ENCODE peak calls at places on chromosomes 11 and 22, in nine cellular contexts. U, G, B, P, J, E, Q, R and V are unnamed samples.

GRCh38 chr22:36286096-36286957 is 33.4 kb downstream of the APOL1 start:
- DNase-seq in R (peak), B (peak), P (peak), G (peak), J (peak), U (peak), Q (peak), E (peak), V (peak)

GRCh38 chr11:117374316-117374715 is 46.7 kb downstream of the CEP164 start:
- DNase-seq in P (no peak), Q (no peak), J (no peak), U (no peak), B (no peak), E (no peak), R (no peak), G (no peak), V (no peak)

GRCh38 chr11:82458777-82459176 is 274.9 kb downstream of the FAM181B start:
- DNase-seq in Q (no peak), U (no peak), R (no peak), E (no peak), G (no peak), J (no peak), P (no peak), B (no peak), V (no peak)

GRCh38 chr11:1259076-1259461 is 36.2 kb downstream of the MUC5B start:
- DNase-seq in P (no peak), G (no peak), J (no peak), Q (no peak), U (no peak), B (no peak), R (no peak), E (no peak), V (no peak)

GRCh38 chr11:134478611-134479010 is 66.6 kb upstream of the B3GAT1 start:
- DNase-seq in R (no peak), B (no peak), P (no peak), Q (no peak), G (no peak), U (no peak), E (no peak), J (no peak), V (no peak)

GRCh38 chr11:1326435-1327063 is 17.1 kb upstream of the TOLLIP start:
- DNase-seq in P (no peak), E (no peak), B (no peak), U (no peak), Q (no peak), J (no peak), R (no peak), G (no peak), V (no peak)

GRCh38 chr11:64165482-64165841 is 451 bp downstream of the MACROD1 start:
- DNase-seq in Q (no peak), B (no peak), J (no peak), P (peak), E (peak), R (no peak), U (peak), G (no peak), V (peak)

GRCh38 chr11:69444381-69445130 is 36.9 kb upstream of the LINC01488 start:
- DNase-seq in E (peak), B (no peak), U (peak), R (peak), G (no peak), J (no peak), Q (no peak), P (no peak), V (no peak)

GRCh38 chr11:72343159-72343756 is 91.1 kb downstream of the CLPB start:
- DNase-seq in P (no peak), B (no peak), E (no peak), R (no peak), Q (no peak), G (no peak), U (no peak), J (no peak), V (no peak)

GRCh38 chr11:95119361-95120060 is 29.9 kb downstream of the ENDOD1 start:
- DNase-seq in R (no peak), J (no peak), G (no peak), Q (no peak), P (no peak), E (no peak), B (no peak), U (no peak), V (no peak)

GRCh38 chr11:23680488-23681230 is 816.2 kb upstream of the LUZP2 start:
- DNase-seq in U (no peak), B (no peak), P (no peak), Q (no peak), G (no peak), J (no peak), E (no peak), R (no peak), V (no peak)

GRCh38 chr22:44225812-44226211 is 45.1 kb downstream of the PARVG start:
- DNase-seq in R (no peak), G (no peak), J (no peak), B (no peak), E (no peak), Q (no peak), P (no peak), U (no peak), V (no peak)

GRCh38 chr11:121539000-121539399 is 86.2 kb upstream of the SORL1-AS1 start:
- DNase-seq in U (no peak), B (no peak), Q (no peak), J (no peak), G (no peak), E (no peak), R (no peak), P (no peak), V (no peak)

GRCh38 chr11:3855808-3856491 is 486 bp downstream of the STIM1 start:
- DNase-seq in P (no peak), E (peak), B (peak), Q (no peak), U (peak), R (no peak), G (no peak), J (no peak), V (peak)

GRCh38 chr11:811446-812245 is 1.9 kb downstream of the RPLP2 start:
- DNase-seq in Q (no peak), R (no peak), P (no peak), G (no peak), E (no peak), J (no peak), U (no peak), B (no peak), V (no peak)

GRCh38 chr11:130801287-130802146 is 114.8 kb downstream of the SNX19 start:
- DNase-seq in J (no peak), B (no peak), P (no peak), U (no peak), G (no peak), R (no peak), E (no peak), Q (no peak), V (no peak)

GRCh38 chr11:13297917-13298356 is 20.3 kb downstream of the BMAL1 start:
- DNase-seq in G (no peak), J (no peak), U (no peak), R (no peak), E (no peak), P (no peak), B (no peak), Q (no peak), V (peak)

GRCh38 chr22:37416806-37417205 is 10.5 kb downstream of the ELFN2 start:
- DNase-seq in R (no peak), E (peak), Q (no peak), G (no peak), U (peak), B (no peak), P (no peak), J (no peak), V (peak)

GRCh38 chr11:32023370-32023964 is 67.4 kb upstream of the RCN1 start:
- DNase-seq in P (no peak), B (no peak), Q (no peak), U (no peak), G (no peak), E (no peak), R (no peak), J (no peak), V (no peak)

GRCh38 chr11:17722000-17722643 is 2.8 kb downstream of the MYOD1 start:
- DNase-seq in B (no peak), U (peak), J (no peak), P (no peak), G (no peak), E (no peak), Q (no peak), R (no peak), V (no peak)

GRCh38 chr11:122714021-122714420 is 58.5 kb downstream of the UBASH3B start:
- DNase-seq in U (no peak), R (no peak), B (peak), P (peak), G (no peak), J (no peak), E (no peak), Q (no peak), V (no peak)

GRCh38 chr11:46912526-46913150 is 5.7 kb downstream of the LRP4 start:
- DNase-seq in G (peak), J (no peak), P (no peak), U (no peak), B (no peak), Q (no peak), R (no peak), E (no peak), V (peak)

GRCh38 chr11:119728226-119728626 is 774 bp downstream of the NECTIN1 start:
- DNase-seq in P (peak), U (peak), R (no peak), G (peak), B (no peak), J (no peak), E (peak), Q (no peak), V (no peak)

GRCh38 chr11:121367434-121367833 is 74.9 kb downstream of the SC5D start:
- DNase-seq in J (no peak), Q (peak), R (no peak), U (no peak), P (peak), B (peak), G (no peak), E (no peak), V (peak)

GRCh38 chr22:30609260-30610185 is 2.5 kb downstream of the TCN2 start:
- DNase-seq in B (peak), R (no peak), G (no peak), E (peak), Q (peak), U (peak), P (no peak), J (no peak), V (peak)

GRCh38 chr22:35802885-35803284 is 85.2 kb downstream of the APOL5 start:
- DNase-seq in E (no peak), P (no peak), B (no peak), J (no peak), Q (no peak), U (no peak), G (no peak), R (no peak), V (no peak)

GRCh38 chr11:16804104-16804947 is 65.9 kb downstream of the C11orf58 start:
- DNase-seq in E (no peak), R (no peak), P (no peak), G (no peak), U (no peak), J (no peak), B (no peak), Q (no peak), V (no peak)

GRCh38 chr11:98711011-98711410 is 309.7 kb upstream of the CNTN5 start:
- DNase-seq in B (no peak), R (no peak), Q (no peak), E (no peak), P (no peak), G (no peak), J (no peak), U (no peak), V (no peak)

GRCh38 chr22:46564084-46564714 is 26.8 kb upstream of the CELSR1 start:
- DNase-seq in E (no peak), R (no peak), B (no peak), J (no peak), G (no peak), U (no peak), P (no peak), Q (no peak), V (no peak)

GRCh38 chr22:22752556-22753477 is 108.4 kb downstream of the GGTLC2 start:
- DNase-seq in Q (no peak), J (no peak), U (peak), P (peak), G (no peak), R (no peak), B (no peak), E (no peak), V (no peak)

GRCh38 chr22:45064313-45065268 is 54.8 kb upstream of the PHF21B start:
- DNase-seq in B (peak), G (no peak), R (no peak), U (no peak), P (no peak), E (peak), Q (no peak), J (peak), V (peak)

GRCh38 chr11:83663446-83663845 is 377.3 kb upstream of the CCDC90B start:
- DNase-seq in G (no peak), U (no peak), B (no peak), Q (no peak), E (no peak), R (no peak), P (no peak), J (no peak), V (no peak)

GRCh38 chr22:37972527-37972926 is 11.8 kb downstream of the SOX10 start:
- DNase-seq in U (no peak), J (no peak), R (no peak), G (no peak), E (no peak), P (peak), B (no peak), Q (no peak), V (no peak)

GRCh38 chr22:45493286-45493771 is 9.4 kb upstream of the FBLN1 start:
- DNase-seq in B (no peak), R (no peak), E (no peak), U (peak), G (no peak), Q (no peak), P (no peak), J (no peak), V (no peak)

GRCh38 chr11:47156333-47156732 is 20.3 kb downstream of the ARFGAP2 start:
- DNase-seq in G (no peak), Q (no peak), J (no peak), B (no peak), E (no peak), P (no peak), R (no peak), U (no peak), V (no peak)

GRCh38 chr22:20531404-20532181 is 24.2 kb downstream of the MED15 start:
- DNase-seq in G (no peak), R (no peak), P (no peak), U (peak), B (no peak), J (no peak), E (no peak), Q (no peak), V (no peak)